ENCODE peak calls at places on chromosome X, in six cellular contexts. B, W, U, V, C and R are unnamed samples.

GRCh38 chrX:46044486-46044885 is 500.7 kb downstream of the ZNF674 start:
- DNase-seq in V (peak; percentile 20), U (no peak), B (no peak), C (no peak), W (no peak), R (no peak)

GRCh38 chrX:3184176-3184930 is 143.1 kb downstream of the ARSF start:
- DNase-seq in B (no peak), C (no peak), W (no peak), U (no peak), V (peak; percentile 92), R (peak; percentile 97)

GRCh38 chrX:3094261-3094660 is 53.0 kb downstream of the ARSF start:
- DNase-seq in V (peak; percentile 42), B (no peak), W (no peak), U (no peak), C (no peak), R (no peak)

GRCh38 chrX:154750301-154751120 is at the start of gene GAB3:
- DNase-seq in V (no peak), B (peak; percentile 57), C (peak; percentile 77), W (peak; percentile 54), U (peak; percentile 56), R (peak; percentile 57)

GRCh38 chrX:19739683-19740082 is 147.7 kb downstream of the SH3KBP1 start:
- DNase-seq in U (peak; percentile 41), C (peak; percentile 45), B (peak; percentile 18), W (peak; percentile 40), V (peak; percentile 60), R (peak; percentile 66)

GRCh38 chrX:126064901-126065541 is 101.1 kb downstream of the DCAF12L2 start:
- DNase-seq in W (no peak), U (no peak), V (no peak), C (no peak), B (no peak), R (no peak)

GRCh38 chrX:24153796-24154189 is 4.3 kb downstream of the ZFX start:
- DNase-seq in V (no peak), U (no peak), B (no peak), W (no peak), C (no peak), R (no peak)

GRCh38 chrX:54945224-54945623 is 24.6 kb downstream of the TRO start:
- DNase-seq in C (no peak), U (no peak), V (no peak), W (no peak), B (no peak), R (no peak)

GRCh38 chrX:131729295-131729694 is 185.4 kb downstream of the OR13H1 start:
- DNase-seq in C (no peak), U (peak; percentile 60), V (peak; percentile 74), W (no peak), B (no peak), R (no peak)

GRCh38 chrX:71871367-71871766 is 39.3 kb upstream of the NHSL2 start:
- DNase-seq in C (no peak), B (peak; percentile 3), W (peak; percentile 12), V (peak; percentile 89), U (no peak), R (no peak)

GRCh38 chrX:23896983-23897382 is 10.8 kb downstream of the APOO start:
- DNase-seq in U (no peak), C (no peak), B (no peak), V (peak; percentile 35), W (no peak), R (no peak)

GRCh38 chrX:136250191-136251041 is 784 bp downstream of the MAP7D3 start:
- DNase-seq in U (no peak), C (peak; percentile 18), B (peak; percentile 51), V (peak; percentile 37), W (peak; percentile 40), R (peak; percentile 59)

GRCh38 chrX:151151668-151152267 is 24.6 kb upstream of the GPR50 start:
- DNase-seq in C (peak; percentile 64), B (no peak), U (peak; percentile 16), W (peak; percentile 31), V (peak; percentile 28), R (peak; percentile 35)

GRCh38 chrX:30309139-30309571 is at the start of gene NR0B1:
- DNase-seq in W (no peak), V (peak; percentile 8), U (no peak), B (no peak), C (peak; percentile 32), R (peak; percentile 15)

GRCh38 chrX:22950278-22951266 is 49.2 kb upstream of the DDX53 start:
- DNase-seq in U (no peak), W (no peak), V (peak; percentile 91), C (no peak), B (no peak), R (peak; percentile 89)

GRCh38 chrX:46531442-46531841 is 13.8 kb downstream of the ZNF674 start:
- DNase-seq in U (no peak), C (no peak), V (no peak), W (no peak), B (no peak), R (no peak)

GRCh38 chrX:15447985-15448639 is 45.0 kb downstream of the PIR start:
- DNase-seq in V (peak; percentile 67), U (no peak), W (no peak), C (peak; percentile 9), B (no peak), R (peak; percentile 1)

GRCh38 chrX:39475372-39475771 is 622.4 kb downstream of the BCOR start:
- DNase-seq in B (no peak), V (no peak), W (no peak), U (no peak), C (no peak), R (no peak)

GRCh38 chrX:48833531-48834138 is 1.8 kb downstream of the PCSK1N start:
- DNase-seq in U (no peak), B (no peak), V (no peak), C (no peak), W (no peak), R (no peak)

GRCh38 chrX:5632061-5632614 is 596.5 kb downstream of the NLGN4X start:
- DNase-seq in U (no peak), C (peak; percentile 38), V (no peak), B (no peak), W (no peak), R (no peak)

GRCh38 chrX:1248381-1249061 is 20.1 kb upstream of the CSF2RA start:
- DNase-seq in B (peak; percentile 45), C (peak; percentile 84), W (peak; percentile 29), V (no peak), U (no peak), R (peak; percentile 40)

GRCh38 chrX:110520053-110520452 is 161.4 kb downstream of the RTL9 start:
- DNase-seq in C (no peak), W (no peak), U (no peak), B (no peak), V (no peak), R (no peak)

GRCh38 chrX:51459125-51459524 is 37.3 kb downstream of the NUDT11 start:
- DNase-seq in U (no peak), V (peak; percentile 4), C (peak; percentile 1), B (no peak), W (peak; percentile 14), R (peak; percentile 18)

GRCh38 chrX:10926906-10927305 is 184.2 kb upstream of the HCCS start:
- DNase-seq in U (no peak), V (peak; percentile 57), C (no peak), B (no peak), W (no peak), R (no peak)

GRCh38 chrX:71128915-71129765 is 10.7 kb downstream of the MED12 start:
- DNase-seq in C (peak; percentile 64), U (peak; percentile 73), W (peak; percentile 72), V (peak; percentile 42), B (peak; percentile 64), R (peak; percentile 67)

GRCh38 chrX:118726887-118727685 is at the start of gene IL13RA1:
- DNase-seq in U (peak; percentile 32), B (peak; percentile 17), W (peak; percentile 36), V (peak; percentile 83), C (peak; percentile 92), R (peak; percentile 83)

GRCh38 chrX:10017866-10018265 is 50.7 kb downstream of the CLDN34 start:
- DNase-seq in W (no peak), B (no peak), C (peak; percentile 58), U (no peak), V (peak; percentile 85), R (peak; percentile 60)

GRCh38 chrX:40097492-40098263 is at the start of gene BCOR:
- DNase-seq in B (peak; percentile 76), W (peak; percentile 78), V (peak; percentile 60), U (peak; percentile 68), C (peak; percentile 83), R (peak; percentile 78)